ENCODE peak calls at places on chromosomes 7 and 10, in seven cellular contexts. I, N, Z, C, A, L and K are unnamed samples.

GRCh38 chr10:114304566-114305421 is 65.7 kb downstream of the VWA2 start:
- DNase-seq in Z (peak; percentile 40), L (peak; percentile 44), I (peak; percentile 63), C (peak; percentile 48), A (peak; percentile 82), N (peak; percentile 56), K (peak; percentile 31)

GRCh38 chr7:105675873-105676484 is 94.7 kb upstream of the EFCAB10 start:
- DNase-seq in I (peak; percentile 75), L (no peak), A (peak; percentile 85), C (peak; percentile 38), N (no peak), Z (peak; percentile 67), K (no peak)

GRCh38 chr7:106140406-106141173 is 28.5 kb upstream of the SYPL1 start:
- DNase-seq in A (no peak), L (no peak), N (no peak), Z (no peak), I (no peak), C (no peak), K (no peak)

GRCh38 chr10:100345570-100346330 is 1.3 kb upstream of the SCD start:
- DNase-seq in L (no peak), I (no peak), C (no peak), Z (no peak), N (peak; percentile 56), A (no peak), K (peak; percentile 59)

GRCh38 chr7:39589323-39590111 is 23.3 kb downstream of the YAE1 start:
- DNase-seq in L (no peak), I (no peak), Z (no peak), C (peak; percentile 20), N (peak; percentile 79), A (peak; percentile 80), K (peak; percentile 83)

GRCh38 chr10:133050376-133050775 is 37.3 kb upstream of the ADGRA1 start:
- DNase-seq in C (no peak), N (no peak), Z (no peak), I (no peak), A (no peak), L (no peak), K (no peak)

GRCh38 chr10:59361659-59362183 is 628 bp downstream of the FAM13C start:
- DNase-seq in Z (no peak), I (no peak), N (no peak), A (no peak), L (no peak), C (no peak), K (no peak)

GRCh38 chr7:964401-965231 is 10.1 kb upstream of the ADAP1 start:
- DNase-seq in C (no peak), I (peak; percentile 55), Z (peak; percentile 52), A (peak; percentile 59), L (peak; percentile 60), N (peak; percentile 77), K (peak; percentile 67)

GRCh38 chr7:2052657-2053048 is 180.1 kb downstream of the MAD1L1 start:
- DNase-seq in N (no peak), A (no peak), I (peak; percentile 47), L (no peak), Z (no peak), C (no peak), K (no peak)

GRCh38 chr7:95608344-95609173 is 12.2 kb upstream of the PDK4 start:
- DNase-seq in C (no peak), L (peak; percentile 97), I (peak; percentile 95), A (no peak), Z (peak; percentile 93), N (peak; percentile 93), K (peak; percentile 94)

GRCh38 chr7:143214789-143215679 is 6.8 kb upstream of the TAS2R40 start:
- DNase-seq in A (peak; percentile 78), Z (no peak), L (peak; percentile 35), N (peak; percentile 79), I (no peak), C (peak; percentile 21), K (peak; percentile 88)

GRCh38 chr7:114084381-114085312 is 165.8 kb upstream of the PPP1R3A start:
- DNase-seq in N (peak; percentile 39), I (peak; percentile 60), Z (peak; percentile 39), A (no peak), L (peak; percentile 73), C (no peak), K (peak; percentile 25)

GRCh38 chr7:122300607-122301079 is 3.9 kb downstream of the FEZF1 start:
- DNase-seq in C (no peak), A (no peak), L (no peak), Z (no peak), N (no peak), I (no peak), K (no peak)

GRCh38 chr10:130193493-130194193 is 57.5 kb downstream of the GLRX3 start:
- DNase-seq in I (no peak), Z (no peak), L (no peak), N (no peak), A (no peak), C (no peak), K (no peak)

GRCh38 chr10:15427836-15428414 is 56.8 kb upstream of the FAM171A1 start:
- DNase-seq in C (no peak), I (no peak), N (peak; percentile 51), A (no peak), Z (no peak), L (no peak), K (peak; percentile 55)

GRCh38 chr7:157394246-157395191 is 57.7 kb downstream of the DNAJB6 start:
- DNase-seq in Z (no peak), L (no peak), C (no peak), A (peak; percentile 54), I (no peak), N (no peak), K (no peak)

GRCh38 chr10:44282606-44283300 is 102.1 kb downstream of the CXCL12 start:
- DNase-seq in N (no peak), L (no peak), I (no peak), Z (no peak), C (no peak), A (no peak), K (no peak)

GRCh38 chr7:1043552-1044188 is 676 bp upstream of the GPR146 start:
- DNase-seq in A (no peak), L (no peak), I (no peak), N (no peak), Z (no peak), C (no peak), K (no peak)

GRCh38 chr10:46523881-46524470 is 32.5 kb downstream of the GPRIN2 start:
- DNase-seq in N (peak; percentile 73), I (no peak), A (peak; percentile 58), C (no peak), Z (peak; percentile 12), L (peak; percentile 27), K (no peak)

GRCh38 chr10:102564209-102564834 is 60.5 kb downstream of the SUFU start:
- DNase-seq in A (no peak), Z (no peak), I (no peak), L (no peak), N (no peak), C (no peak), K (no peak)

GRCh38 chr7:118846977-118847376 is 622.5 kb downstream of the ANKRD7 start:
- DNase-seq in Z (no peak), C (no peak), N (no peak), A (no peak), L (no peak), I (no peak), K (no peak)

GRCh38 chr10:95426482-95426881 is 134.7 kb downstream of the SORBS1 start:
- DNase-seq in I (no peak), A (no peak), N (no peak), L (no peak), Z (no peak), C (no peak), K (no peak)

GRCh38 chr10:52318136-52318810 is 4.2 kb downstream of the DKK1 start:
- DNase-seq in A (no peak), I (no peak), L (no peak), N (no peak), Z (no peak), C (no peak), K (peak; percentile 10)

GRCh38 chr7:72538147-72538546 is 126.0 kb upstream of the CALN1 start:
- DNase-seq in Z (no peak), C (no peak), A (no peak), I (no peak), L (no peak), N (no peak), K (no peak)

GRCh38 chr10:14601872-14602725 is 172.6 kb downstream of the FAM107B start:
- DNase-seq in N (peak; percentile 67), C (peak; percentile 46), Z (no peak), A (peak; percentile 86), I (no peak), L (peak; percentile 49), K (peak; percentile 62)

GRCh38 chr7:50310361-50310760 is 5.8 kb downstream of the IKZF1 start:
- DNase-seq in N (no peak), A (no peak), Z (no peak), I (no peak), C (no peak), L (no peak), K (no peak)

GRCh38 chr7:6209340-6209739 is 63.1 kb downstream of the CYTH3 start:
- DNase-seq in A (no peak), Z (no peak), I (peak; percentile 41), N (no peak), C (no peak), L (no peak), K (no peak)

GRCh38 chr7:24978837-24979469 is 1.0 kb downstream of the OSBPL3 start:
- DNase-seq in I (peak; percentile 35), N (no peak), A (peak; percentile 65), C (no peak), Z (no peak), L (peak; percentile 30), K (no peak)

GRCh38 chr7:95396136-95397032 is at the start of gene PON3:
- DNase-seq in Z (no peak), A (peak; percentile 62), C (no peak), L (peak; percentile 43), N (peak; percentile 30), I (peak; percentile 47), K (no peak)

GRCh38 chr7:50197547-50197946 is 104.5 kb upstream of the ZPBP start:
- DNase-seq in L (no peak), A (peak; percentile 89), C (peak; percentile 36), N (no peak), Z (no peak), I (no peak), K (no peak)